ENCODE peak calls at places on chromosomes 2 and 18, in eight cellular contexts. N is activated T-helper 1 cell treated with anti-CD3 and anti-CD28 coated beads, Interleukin-2, amount 50 U/mL, for 16 hours; B is iris pigment epithelial cell; S is LHCN-M2; L is NAMALWA; V is GM12878; F is stimulated activated naive CD8-positive, alpha-beta T cell treated with anti-CD3 and anti-CD28 coated beads, Interleukin-15, amount 100 ng/mL, for 72 hours; C is naive thymus-derived CD8-positive, alpha-beta T cell. R is an unnamed sample.

GRCh38 chr2:31475692-31476091 is 61.1 kb upstream of the XDH start:
- DNase-seq in N (no peak), B (peak; percentile 79), S (peak; percentile 53), L (no peak), V (no peak), F (no peak), C (no peak), R (no peak)

GRCh38 chr18:79698668-79699335 is 19.2 kb downstream of the CTDP1 start:
- DNase-seq in N (no peak), B (peak; percentile 49), S (peak; percentile 62), L (no peak), V (no peak), F (no peak), C (no peak), R (no peak)

GRCh38 chr18:384897-385296 is 115.6 kb downstream of the COLEC12 start:
- DNase-seq in N (no peak), B (no peak), S (no peak), L (no peak), V (no peak), F (no peak), C (no peak), R (no peak)

GRCh38 chr2:168215813-168216212 is 31.6 kb downstream of the STK39 start:
- DNase-seq in N (no peak), B (peak; percentile 60), S (no peak), L (no peak), V (no peak), F (no peak), C (no peak), R (no peak)

GRCh38 chr2:102483086-102483485 is 10.1 kb downstream of the SLC9A4 start:
- DNase-seq in N (no peak), B (no peak), S (no peak), L (no peak), V (no peak), F (no peak), C (no peak), R (no peak)

GRCh38 chr18:22066083-22066485 is 103.3 kb upstream of the GATA6 start:
- DNase-seq in N (no peak), B (no peak), S (no peak), L (no peak), V (no peak), F (no peak), C (no peak), R (no peak)

GRCh38 chr2:43041661-43042360 is 184.6 kb downstream of the ZFP36L2 start:
- DNase-seq in N (no peak), B (peak; percentile 79), S (peak; percentile 88), L (no peak), V (no peak), F (no peak), C (no peak), R (no peak)

GRCh38 chr2:74407682-74408081 is 13.7 kb downstream of the C2orf81 start:
- DNase-seq in N (no peak), B (no peak), S (no peak), L (no peak), V (no peak), F (no peak), C (no peak), R (no peak)

GRCh38 chr18:78980777-78981651 is 1.4 kb downstream of the SALL3 start:
- DNase-seq in N (no peak), B (no peak), S (no peak), L (no peak), V (no peak), F (no peak), C (no peak), R (no peak)

GRCh38 chr2:113225505-113226259 is 51.9 kb downstream of the PSD4 start:
- DNase-seq in N (no peak), B (peak; percentile 56), S (peak; percentile 41), L (no peak), V (no peak), F (no peak), C (no peak), R (no peak)

GRCh38 chr2:42806786-42807185 is 14.4 kb upstream of the HAAO start:
- DNase-seq in N (no peak), B (no peak), S (no peak), L (no peak), V (no peak), F (no peak), C (no peak), R (no peak)

GRCh38 chr2:12718662-12719399 is 2.1 kb downstream of the TRIB2 start:
- DNase-seq in N (no peak), B (peak; percentile 28), S (no peak), L (peak; percentile 38), V (no peak), F (peak; percentile 15), C (peak; percentile 21), R (no peak)

GRCh38 chr2:236239276-236240065 is 24.7 kb downstream of the ASB18 start:
- DNase-seq in N (no peak), B (no peak), S (no peak), L (no peak), V (no peak), F (no peak), C (no peak), R (no peak)

GRCh38 chr2:66569974-66570373 is 135.0 kb downstream of the MEIS1 start:
- DNase-seq in N (no peak), B (no peak), S (no peak), L (no peak), V (no peak), F (no peak), C (no peak), R (no peak)

GRCh38 chr2:216034065-216034464 is 20.7 kb upstream of the MREG start:
- DNase-seq in N (peak; percentile 73), B (peak; percentile 83), S (peak; percentile 66), L (peak; percentile 87), V (peak; percentile 67), F (peak; percentile 79), C (peak; percentile 70), R (peak; percentile 29)

GRCh38 chr2:172223601-172224054 is 120.9 kb upstream of the DLX2 start:
- DNase-seq in N (no peak), B (no peak), S (no peak), L (no peak), V (no peak), F (no peak), C (no peak), R (no peak)

GRCh38 chr2:190412971-190413370 is 4.8 kb downstream of the MFSD6 start:
- DNase-seq in N (no peak), B (no peak), S (no peak), L (no peak), V (no peak), F (no peak), C (no peak), R (no peak)

GRCh38 chr18:12839526-12840196 is 44.4 kb downstream of the PTPN2 start:
- DNase-seq in N (no peak), B (peak; percentile 78), S (peak; percentile 49), L (peak; percentile 70), V (peak; percentile 82), F (peak; percentile 48), C (no peak), R (no peak)

R was measured in NK-92 treated with Interleukin-12 subunit alpha and Interleukin-12 subunit beta, amount 100 ng/mL, for 24 hours.